ENCODE peak calls at places on chromosomes 5 and 9, in nine cellular contexts. Z is stimulated activated CD8-positive, alpha-beta memory T cell treated with anti-CD3 and anti-CD28 coated beads, Interleukin-12 subunit alpha, Interleukin-12 subunit beta, amount 100 ng/mL, for 1 hour; U is gastrocnemius medialis; T is AG08396; B is stimulated activated CD4-positive, alpha-beta T cell treated with anti-CD3 and anti-CD28 coated beads, Interleukin-2, amount 100 ng/mL, for 24 hours; O is heart right ventricle; I is ACHN; W is small intestine; J is ascending aorta. Y is an unnamed sample.

GRCh38 chr9:108136646-108137045 is 647.1 kb upstream of the KLF4 start:
- DNase-seq in B (no peak), O (no peak), Z (no peak), T (no peak), I (no peak), W (no peak), J (no peak), U (no peak), Y (no peak)

GRCh38 chr9:79104216-79104615 is 467.5 kb upstream of the TLE4 start:
- DNase-seq in O (no peak), U (no peak), Z (no peak), B (no peak), W (no peak), T (no peak), J (no peak), I (no peak), Y (no peak)

GRCh38 chr5:177086918-177087706 is 397 bp downstream of the FGFR4 start:
- DNase-seq in T (peak), O (peak), I (peak), Z (peak), W (peak), U (no peak), B (peak), J (no peak), Y (no peak)

GRCh38 chr9:72304538-72304937 is 60.5 kb downstream of the ZFAND5 start:
- DNase-seq in W (no peak), I (no peak), B (no peak), J (no peak), Z (no peak), T (no peak), U (no peak), O (no peak), Y (no peak)

GRCh38 chr9:13020706-13021105 is 245.9 kb downstream of the LURAP1L start:
- DNase-seq in T (no peak), Z (no peak), B (no peak), U (no peak), W (no peak), O (no peak), J (no peak), I (no peak), Y (no peak)

GRCh38 chr5:14246350-14247053 is 103.4 kb downstream of the TRIO start:
- DNase-seq in W (no peak), J (no peak), T (no peak), I (no peak), O (no peak), Z (no peak), B (no peak), U (no peak), Y (no peak)

GRCh38 chr5:141507387-141508091 is 18.7 kb downstream of the PCDHGC5 start:
- DNase-seq in B (no peak), O (peak), T (peak), J (no peak), U (peak), Z (no peak), W (no peak), I (no peak), Y (no peak)

GRCh38 chr5:88683506-88684135 is 199.4 kb downstream of the MEF2C start:
- DNase-seq in I (no peak), O (no peak), Z (no peak), U (no peak), T (no peak), J (no peak), B (no peak), W (no peak), Y (peak)

GRCh38 chr9:34252670-34253459 is 74.0 kb downstream of the UBAP1 start:
- DNase-seq in J (no peak), B (peak), Z (peak), T (peak), U (peak), W (peak), O (peak), I (peak), Y (peak)

GRCh38 chr5:118882666-118883065 is 105.7 kb downstream of the DTWD2 start:
- DNase-seq in B (no peak), I (no peak), W (no peak), J (no peak), O (no peak), T (no peak), U (no peak), Z (no peak), Y (no peak)

GRCh38 chr9:131259432-131259885 is 16.9 kb downstream of the FAM78A start:
- DNase-seq in O (no peak), U (no peak), B (no peak), Z (no peak), I (no peak), T (no peak), J (no peak), W (no peak), Y (no peak)

GRCh38 chr5:135269224-135269623 is 129.8 kb downstream of the MACROH2A1 start:
- DNase-seq in O (no peak), J (no peak), T (no peak), W (no peak), I (no peak), Z (no peak), U (no peak), B (no peak), Y (no peak)

GRCh38 chr9:34575775-34576592 is 13.5 kb downstream of the CNTFR start:
- DNase-seq in W (peak), U (no peak), Z (no peak), O (no peak), I (no peak), J (no peak), B (no peak), T (no peak), Y (no peak)

GRCh38 chr5:175798626-175799025 is 72.8 kb upstream of the CPLX2 start:
- DNase-seq in Z (no peak), U (no peak), B (no peak), O (no peak), J (no peak), I (no peak), W (no peak), T (no peak), Y (no peak)

GRCh38 chr5:81924467-81924866 is 47.4 kb upstream of the ATG10 start:
- DNase-seq in Z (no peak), J (no peak), I (no peak), T (no peak), U (no peak), B (no peak), O (peak), W (no peak), Y (no peak)

GRCh38 chr9:27865031-27865438 is 291.8 kb upstream of the C9orf72 start:
- DNase-seq in I (peak), Z (no peak), W (no peak), B (no peak), T (no peak), O (no peak), J (no peak), U (no peak), Y (no peak)

GRCh38 chr9:111661802-111662491 is 542 bp downstream of the GNG10 start:
- DNase-seq in J (no peak), U (peak), W (peak), Z (no peak), O (peak), T (peak), I (peak), B (peak), Y (peak)

GRCh38 chr5:140882591-140882899 is 621 bp downstream of the PCDHA13 start:
- DNase-seq in I (no peak), Z (no peak), J (no peak), W (no peak), B (no peak), O (no peak), U (no peak), T (no peak), Y (no peak)

GRCh38 chr5:5321137-5321536 is 101.3 kb upstream of the ICE1 start:
- DNase-seq in Z (no peak), U (no peak), O (no peak), B (no peak), J (no peak), T (no peak), I (no peak), W (no peak), Y (no peak)

GRCh38 chr9:86994231-86994630 is 46.9 kb upstream of the GAS1 start:
- DNase-seq in U (no peak), T (no peak), J (no peak), O (no peak), W (no peak), B (no peak), Z (no peak), I (no peak), Y (no peak)

GRCh38 chr5:124665625-124666024 is 80.8 kb downstream of the ZNF608 start:
- DNase-seq in W (no peak), O (no peak), I (no peak), J (no peak), T (no peak), U (no peak), Z (no peak), B (no peak), Y (no peak)

GRCh38 chr5:82406200-82406773 is 128.1 kb upstream of the RPS23 start:
- DNase-seq in Z (no peak), T (no peak), J (no peak), B (no peak), O (no peak), W (no peak), I (no peak), U (no peak), Y (no peak)

GRCh38 chr5:8333977-8334376 is 465.0 kb downstream of the MTRR start:
- DNase-seq in B (no peak), U (no peak), Z (no peak), W (no peak), J (no peak), I (no peak), T (no peak), O (no peak), Y (peak)

GRCh38 chr5:168234133-168234532 is 57.3 kb upstream of the WWC1 start:
- DNase-seq in W (no peak), B (no peak), J (no peak), U (no peak), O (no peak), T (no peak), Z (no peak), I (no peak), Y (no peak)

GRCh38 chr9:121557581-121558422 is 58.2 kb upstream of the GGTA1 start:
- DNase-seq in O (peak), T (peak), I (peak), B (no peak), J (peak), U (peak), Z (no peak), W (no peak), Y (no peak)

GRCh38 chr9:91144782-91145181 is 216.9 kb downstream of the AUH start:
- DNase-seq in I (no peak), Z (no peak), U (no peak), J (no peak), O (no peak), B (no peak), W (no peak), T (no peak), Y (no peak)

GRCh38 chr9:136821333-136822031 is 13.7 kb downstream of the RABL6 start:
- DNase-seq in Z (no peak), J (no peak), B (no peak), W (no peak), I (no peak), U (no peak), T (peak), O (no peak), Y (peak)

GRCh38 chr9:137011907-137012675 is 15.7 kb upstream of the CLIC3 start:
- DNase-seq in W (no peak), I (no peak), U (no peak), Z (no peak), O (no peak), T (no peak), J (no peak), B (no peak), Y (no peak)

GRCh38 chr9:135565141-135565628 is 3.6 kb downstream of the PAEP start:
- DNase-seq in J (no peak), U (no peak), W (no peak), Z (no peak), B (no peak), O (no peak), T (no peak), I (no peak), Y (no peak)

GRCh38 chr5:93433422-93433821 is 147.6 kb downstream of the NR2F1-AS1 start:
- DNase-seq in U (no peak), I (no peak), O (no peak), J (no peak), B (no peak), T (peak), W (no peak), Z (no peak), Y (no peak)

GRCh38 chr5:64746446-64746845 is 22.0 kb downstream of the SREK1IP1 start:
- DNase-seq in J (no peak), W (no peak), B (no peak), T (no peak), Z (no peak), O (no peak), I (no peak), U (no peak), Y (no peak)

GRCh38 chr9:114603183-114603582 is 7.9 kb upstream of the TMEM268 start:
- DNase-seq in I (no peak), J (no peak), Z (no peak), O (no peak), U (no peak), B (no peak), T (no peak), W (no peak), Y (no peak)

GRCh38 chr9:118751077-118751847 is 618.0 kb downstream of the BRINP1 start:
- DNase-seq in I (no peak), T (no peak), J (no peak), U (no peak), B (no peak), O (no peak), W (no peak), Z (no peak), Y (no peak)

GRCh38 chr9:115121140-115121710 is 3.3 kb upstream of the TNC start:
- DNase-seq in U (no peak), Z (no peak), J (no peak), W (no peak), B (no peak), T (no peak), I (peak), O (no peak), Y (no peak)

Y was measured in posterior cingulate gyrus.